ENCODE peak calls at places on chromosomes 4 and X, in six cellular contexts. N is stimulated activated CD4-positive, alpha-beta T cell treated with anti-CD3 and anti-CD28 coated beads, Interleukin-4, amount 100 ng/mL, for 1 hour; K is fibroblast of lung; U is fibroblast of the aortic adventitia; Z is T1000; J is HT1080. L is an unnamed sample.

GRCh38 chr4:154406022-154406835 is 85.4 kb downstream of the DCHS2 start:
- DNase-seq in N (no peak), K (no peak), U (no peak), Z (no peak), J (no peak), L (no peak)

GRCh38 chr4:96315815-96316214 is 475.9 kb downstream of the PDHA2 start:
- DNase-seq in N (no peak), K (no peak), U (no peak), Z (no peak), J (no peak), L (peak)

GRCh38 chrX:78652971-78653822 is 5.9 kb downstream of the RTL3 start:
- DNase-seq in N (no peak), K (peak), U (peak), Z (peak), J (peak), L (peak)

GRCh38 chrX:471239-471638 is 84.5 kb upstream of the PPP2R3B start:
- DNase-seq in N (no peak), K (no peak), U (no peak), Z (no peak), J (no peak), L (no peak)

GRCh38 chrX:9227276-9227675 is 193.3 kb upstream of the FAM9B start:
- DNase-seq in N (no peak), K (no peak), U (no peak), Z (peak), J (no peak), L (no peak)

GRCh38 chr4:4182835-4183568 is 43.7 kb downstream of the OTOP1 start:
- DNase-seq in N (peak), K (peak), U (peak), Z (no peak), J (no peak), L (no peak)

GRCh38 chr4:86769794-86770193 is 79.4 kb downstream of the SLC10A6 start:
- DNase-seq in N (no peak), K (no peak), U (no peak), Z (no peak), J (no peak), L (no peak)

GRCh38 chr4:136750898-136751297 is 781.4 kb downstream of the PCDH18 start:
- DNase-seq in N (no peak), K (peak), U (peak), Z (no peak), J (peak), L (no peak)